ENCODE peak calls at places on chromosomes 13 and 19, in four cellular contexts. L is OCI-LY7, H is cardiac muscle cell, E is heart left ventricle. B is an unnamed sample.

GRCh38 chr19:19489804-19490204 is 25.5 kb downstream of the TSSK6 start:
- DNase-seq in L (no peak), H (peak; percentile 16), E (no peak), B (no peak)

GRCh38 chr13:108322206-108322824 is 52.8 kb downstream of the TNFSF13B start:
- DNase-seq in L (peak; percentile 51), H (peak; percentile 66), E (no peak), B (no peak)

GRCh38 chr13:52849727-52850395 is 1.4 kb upstream of the PCDH8 start:
- DNase-seq in L (no peak), H (no peak), E (no peak), B (no peak)

GRCh38 chr13:99984134-99984462 is 2.5 kb downstream of the ZIC2 start:
- DNase-seq in L (no peak), H (peak; percentile 1), E (no peak), B (no peak)

GRCh38 chr19:35673121-35673804 is 6.9 kb downstream of the UPK1A start:
- DNase-seq in L (no peak), H (peak; percentile 38), E (no peak), B (peak; percentile 71)

GRCh38 chr19:30174791-30175190 is 197.4 kb upstream of the ZNF536 start:
- DNase-seq in L (no peak), H (no peak), E (no peak), B (no peak)

GRCh38 chr13:39130298-39130697 is 92.0 kb downstream of the NHLRC3 start:
- DNase-seq in L (no peak), H (no peak), E (no peak), B (no peak)

GRCh38 chr19:45103200-45103624 is 10.2 kb downstream of the PPP1R37 start:
- DNase-seq in L (no peak), H (no peak), E (no peak), B (no peak)

GRCh38 chr19:5457709-5458108 is 2.5 kb downstream of the ZNRF4 start:
- DNase-seq in L (no peak), H (no peak), E (no peak), B (no peak)

GRCh38 chr13:32426191-32426980 is 1.5 kb downstream of the N4BP2L1 start:
- DNase-seq in L (peak; percentile 79), H (no peak), E (peak; percentile 22), B (no peak)

GRCh38 chr13:64992314-64992713 is 2237.8 kb downstream of the PCDH9 start:
- DNase-seq in L (no peak), H (no peak), E (no peak), B (no peak)

GRCh38 chr13:27926644-27927434 is 7.0 kb downstream of the PDX1 start:
- DNase-seq in L (no peak), H (no peak), E (no peak), B (no peak)

GRCh38 chr13:48653074-48654054 is at the start of gene CYSLTR2:
- DNase-seq in L (no peak), H (peak; percentile 9), E (no peak), B (no peak)

GRCh38 chr19:30942636-30943035 is 406.6 kb downstream of the TSHZ3 start:
- DNase-seq in L (no peak), H (no peak), E (no peak), B (no peak)

GRCh38 chr19:41929536-41930071 is 1.4 kb upstream of the ERFL start:
- DNase-seq in L (peak; percentile 54), H (no peak), E (no peak), B (no peak)

GRCh38 chr13:75830842-75831241 is 194.7 kb downstream of the LMO7 start:
- DNase-seq in L (no peak), H (no peak), E (no peak), B (no peak)

GRCh38 chr19:49556412-49557398 is 23.7 kb downstream of the NOSIP start:
- DNase-seq in L (no peak), H (peak; percentile 11), E (no peak), B (no peak)

GRCh38 chr19:39093761-39094160 is 9.6 kb downstream of the ACP7 start:
- DNase-seq in L (no peak), H (no peak), E (no peak), B (no peak)

GRCh38 chr19:29769997-29770396 is 41.8 kb upstream of the CCNE1 start:
- DNase-seq in L (no peak), H (no peak), E (no peak), B (no peak)

GRCh38 chr19:18537431-18537830 is 5.9 kb downstream of the FKBP8 start:
- DNase-seq in L (no peak), H (no peak), E (no peak), B (no peak)

GRCh38 chr19:34459614-34460013 is 21.9 kb upstream of the WTIP start:
- DNase-seq in L (no peak), H (no peak), E (no peak), B (no peak)

GRCh38 chr13:30165791-30166190 is 141.6 kb downstream of the KATNAL1 start:
- DNase-seq in L (no peak), H (no peak), E (no peak), B (no peak)

GRCh38 chr13:35164324-35164932 is 222.4 kb downstream of the NBEA start:
- DNase-seq in L (peak; percentile 56), H (peak; percentile 54), E (no peak), B (no peak)

GRCh38 chr19:4775627-4776152 is 15.8 kb upstream of the FEM1A start:
- DNase-seq in L (no peak), H (no peak), E (no peak), B (no peak)

GRCh38 chr19:18967358-18968146 is 26.5 kb upstream of the HOMER3 start:
- DNase-seq in L (no peak), H (no peak), E (peak; percentile 77), B (peak; percentile 71)

GRCh38 chr19:13984875-13985741 is 21.0 kb downstream of the RFX1 start:
- DNase-seq in L (peak; percentile 48), H (no peak), E (no peak), B (peak; percentile 88)

GRCh38 chr13:102721800-102722231 is 27.0 kb upstream of the METTL21C start:
- DNase-seq in L (no peak), H (no peak), E (no peak), B (no peak)

DNA sequence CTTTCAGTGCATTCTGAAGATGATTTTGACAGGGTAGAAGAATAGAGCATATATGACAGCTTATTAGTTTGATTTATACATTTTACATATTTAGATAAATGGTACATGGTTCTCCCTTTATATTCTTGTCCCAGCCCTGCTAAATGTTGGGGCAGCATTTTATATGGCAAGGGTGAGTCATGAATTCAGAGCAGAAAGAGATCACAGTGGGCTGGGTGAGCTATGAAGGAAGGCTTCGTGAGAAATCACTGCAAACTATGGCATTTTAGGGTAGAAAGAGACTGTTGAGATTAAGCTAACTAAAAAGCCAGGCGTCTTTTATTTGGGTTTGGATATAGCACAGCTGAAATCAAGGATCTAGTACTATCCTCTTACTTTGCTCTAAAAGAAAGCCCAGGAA is 23.9 kb upstream of the METTL21C start:
- DNase-seq in L (no peak), H (no peak), E (no peak), B (no peak)
- H3K27ac ChIP-seq in L (no peak overlapping the region), H (no peak overlapping the region), E (no peak overlapping the region), B (no peak overlapping the region)

DNA sequence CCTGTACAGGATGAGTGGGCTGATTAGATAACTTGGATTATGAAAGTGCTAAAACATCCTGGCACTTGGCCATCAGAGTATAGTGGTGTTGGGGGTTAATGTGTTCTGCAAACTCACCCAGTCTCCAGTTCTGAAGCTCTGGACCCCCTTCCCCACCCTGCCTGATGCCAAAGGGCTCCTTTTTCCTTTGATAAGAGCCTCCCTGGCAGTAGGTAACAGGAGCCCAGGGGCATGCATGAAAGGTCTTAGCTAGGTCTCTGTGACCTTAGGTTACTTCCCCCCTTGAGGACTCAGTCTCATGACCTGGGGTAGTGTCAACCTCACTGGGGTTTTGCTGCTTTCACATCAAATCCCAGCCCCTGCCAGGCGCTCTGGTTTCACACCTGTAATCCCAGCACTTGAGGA is 2.5 kb downstream of the RPS28 start:
- DNase-seq in L (peak; percentile 17), H (no peak), E (no peak), B (no peak)
- H3K4me3 ChIP-seq in L (no peak overlapping the region), H (no peak overlapping the region), E (no peak overlapping the region), B (no peak overlapping the region)

GRCh38 chr19:1284293-1284978 is 1.2 kb upstream of the EFNA2 start:
- DNase-seq in L (no peak), H (no peak), E (no peak), B (no peak)

GRCh38 chr19:1282588-1283206 is 3.0 kb upstream of the EFNA2 start:
- DNase-seq in L (no peak), H (no peak), E (no peak), B (no peak)

GRCh38 chr19:1283917-1284292 is 1.8 kb upstream of the EFNA2 start:
- DNase-seq in L (no peak), H (no peak), E (no peak), B (no peak)

GRCh38 chr19:1281895-1282287 is 3.8 kb upstream of the EFNA2 start:
- DNase-seq in L (no peak), H (no peak), E (no peak), B (no peak)

GRCh38 chr19:1283207-1283916 is 2.3 kb upstream of the EFNA2 start:
- DNase-seq in L (no peak), H (no peak), E (no peak), B (no peak)
- H3K27ac ChIP-seq in L (no peak overlapping the region), H (no peak overlapping the region), E (no peak overlapping the region), B (no peak overlapping the region)

DNA sequence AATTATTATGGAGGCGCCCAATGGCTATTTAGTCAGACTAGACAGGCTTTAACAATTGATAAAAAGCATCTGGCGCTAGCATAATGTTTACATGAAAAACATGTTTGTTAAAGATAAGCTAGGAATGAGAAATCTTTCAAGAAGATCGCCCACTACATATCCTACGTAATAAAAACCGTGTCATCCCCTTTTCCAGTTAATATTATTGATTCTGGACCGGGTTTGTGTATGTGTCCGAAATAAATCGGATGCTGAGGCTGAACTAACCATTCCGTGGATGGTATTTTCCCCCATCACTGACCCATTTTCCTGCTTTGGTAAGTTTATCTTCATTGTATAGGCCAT is 8.8 kb downstream of the COL4A1 start:
- DNase-seq in L (no peak), H (no peak), E (no peak), B (no peak)
- H3K4me3 ChIP-seq in L (no peak overlapping the region), H (no peak overlapping the region), E (no peak overlapping the region), B (peak overlapping the region; percentile 27)